ENCODE peak calls at places on chromosomes 1 and 21, in four cellular contexts. F is upper lobe of right lung, I is testis, U is PC-9. D is an unnamed sample. For H3K36me3, the result is how much of the 10 kb centered on the place peaks cover.

GRCh38 chr1:181655756-181656155 is 172.4 kb downstream of the CACNA1E start:
- DNase-seq in I (no peak), U (no peak), F (no peak), D (no peak)

GRCh38 chr1:162283657-162284056 is 93.0 kb downstream of the SPATA46 start:
- DNase-seq in F (no peak), I (no peak), U (no peak), D (no peak)

GRCh38 chr1:51284487-51284954 is 45.8 kb downstream of the TTC39A start:
- DNase-seq in F (no peak), I (peak), U (peak), D (no peak)

GRCh38 chr1:36367067-36367466 is 18.7 kb downstream of the STK40 start:
- DNase-seq in F (no peak), I (no peak), U (no peak), D (no peak)

GRCh38 chr1:236938745-236939144 is 65.5 kb downstream of the MT1HL1 start:
- DNase-seq in U (no peak), F (no peak), I (no peak), D (no peak)

GRCh38 chr21:31530364-31530763 is 129.1 kb upstream of the SOD1 start:
- DNase-seq in I (no peak), U (no peak), F (peak), D (no peak)

GRCh38 chr1:28078262-28078661 is 10.1 kb downstream of the EYA3 start:
- DNase-seq in I (no peak), F (no peak), U (no peak), D (no peak)

GRCh38 chr1:155499953-155500621 is 62.5 kb downstream of the ASH1L start:
- DNase-seq in F (no peak), U (no peak), I (no peak), D (no peak)

GRCh38 chr1:57377731-57378139 is 46.1 kb downstream of the DAB1 start:
- DNase-seq in I (no peak), F (no peak), U (no peak), D (no peak)

GRCh38 chr1:17966341-17966740 is 141.3 kb upstream of the IGSF21 start:
- DNase-seq in U (no peak), I (no peak), F (no peak), D (no peak)

GRCh38 chr1:233723387-233723786 is 109.5 kb downstream of the KCNK1 start:
- DNase-seq in U (no peak), I (no peak), F (no peak), D (no peak)

GRCh38 chr1:201375169-201375568 is 2.3 kb downstream of the TNNT2 start:
- DNase-seq in U (no peak), F (no peak), I (no peak), D (no peak)

GRCh38 chr21:28283652-28284490 is 708.8 kb downstream of the LTN1 start:
- DNase-seq in F (no peak), U (peak), I (no peak), D (peak)

DNA sequence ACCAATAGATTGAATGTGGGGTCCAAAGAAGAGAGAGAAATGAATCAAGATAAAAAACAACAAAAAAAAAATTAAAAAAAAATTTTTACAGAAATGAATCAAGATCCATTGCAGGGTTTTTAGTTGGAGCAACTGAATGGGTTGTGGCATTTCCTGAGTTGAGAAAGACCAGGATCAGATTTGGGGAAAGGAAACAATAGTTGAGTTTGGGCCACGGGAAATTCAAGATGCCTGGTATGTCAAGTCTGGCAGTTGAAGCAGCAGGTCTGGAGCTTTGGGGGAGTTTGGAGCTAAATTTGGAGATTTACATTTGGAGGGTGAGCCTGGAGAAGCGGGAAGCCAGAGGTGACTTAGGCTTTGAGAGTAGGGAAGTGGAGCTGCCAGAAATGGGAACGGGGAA is 22.6 kb downstream of the ATP8B2 start:
- DNase-seq in U (no peak), I (no peak), F (no peak), D (no peak)
- H3K36me3 ChIP-seq in U (under half), I (under half), F (half or more), D (under half)

GRCh38 chr1:150815871-150816270 is 7.8 kb upstream of the CTSK start:
- DNase-seq in F (no peak), U (no peak), I (no peak), D (no peak)
- H3K36me3 ChIP-seq in F (half or more), U (under half), I (under half), D (under half)

GRCh38 chr21:46439906-46440305 is 18.8 kb upstream of the DIP2A start:
- DNase-seq in U (no peak), F (no peak), I (no peak), D (no peak)
- H3K36me3 ChIP-seq in U (under half), F (half or more), I (under half), D (under half)

DNA sequence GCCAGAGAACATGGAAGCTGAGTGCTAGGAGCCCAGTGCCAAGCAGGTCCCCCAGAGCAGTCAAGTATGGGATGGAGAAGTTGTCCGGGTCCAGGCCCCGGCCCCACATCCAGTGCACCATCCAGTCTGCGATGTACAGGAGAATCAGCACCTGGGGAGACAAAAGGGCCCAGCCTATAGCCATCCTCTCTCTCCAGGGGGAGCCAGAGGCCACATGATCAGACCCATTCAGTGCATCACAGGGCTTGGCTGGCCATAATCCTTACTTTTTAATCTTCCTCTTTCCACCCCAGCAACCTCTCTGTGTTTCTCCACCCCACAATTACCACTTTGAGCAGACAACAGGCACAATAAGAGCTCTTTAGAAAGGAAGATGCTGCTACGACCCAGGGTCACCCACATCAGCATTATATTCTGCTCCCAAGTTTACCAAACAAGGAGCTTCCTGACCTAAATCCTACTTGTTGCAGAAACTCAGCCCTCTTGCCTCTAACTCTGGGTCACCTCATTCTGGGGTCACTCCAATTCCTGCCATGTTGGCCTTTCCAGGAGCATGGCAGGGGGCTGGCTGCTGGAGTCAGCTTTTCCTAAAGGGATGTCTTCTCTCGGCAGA is 16.4 kb upstream of the RAB29 start:
- DNase-seq in I (peak), U (peak), F (no peak), D (peak)
- H3K36me3 ChIP-seq in I (under half), U (under half), F (half or more), D (under half)

GRCh38 chr1:147252540-147252939 is 10.1 kb downstream of the CHD1L start:
- DNase-seq in U (no peak), I (no peak), F (no peak), D (no peak)
- H3K36me3 ChIP-seq in U (under half), I (under half), F (under half), D (under half)

D was measured in Caco-2.